ENCODE peak calls at places on chromosomes 2 and 18, in six cellular contexts. One of them, this sample, is unnamed.

GRCh38 chr2:190469770-190470169 is 61.6 kb downstream of the MFSD6 start:
- DNase-seq in ovary: no peak
- DNase-seq in progenitor cell of endocrine pancreas: no peak
- DNase-seq in foreskin keratinocyte: peak
- DNase-seq in GM12878: no peak
- DNase-seq in heart left ventricle: no peak
- DNase-seq in this sample: no peak

GRCh38 chr2:108965540-108966299 is 23.3 kb downstream of the EDAR start:
- DNase-seq in ovary: no peak
- DNase-seq in progenitor cell of endocrine pancreas: no peak
- DNase-seq in foreskin keratinocyte: no peak
- DNase-seq in GM12878: no peak
- DNase-seq in heart left ventricle: no peak
- DNase-seq in this sample: no peak

GRCh38 chr2:165898381-165898780 is 55.2 kb downstream of the TTC21B start:
- DNase-seq in foreskin keratinocyte: peak
- DNase-seq in progenitor cell of endocrine pancreas: no peak
- DNase-seq in heart left ventricle: no peak
- DNase-seq in GM12878: no peak
- DNase-seq in ovary: no peak
- DNase-seq in this sample: no peak

GRCh38 chr2:168736636-168737424 is 65.6 kb upstream of the NOSTRIN start:
- DNase-seq in GM12878: no peak
- DNase-seq in heart left ventricle: no peak
- DNase-seq in progenitor cell of endocrine pancreas: no peak
- DNase-seq in ovary: no peak
- DNase-seq in foreskin keratinocyte: no peak
- DNase-seq in this sample: no peak

GRCh38 chr2:61853086-61853847 is 593 bp downstream of the FAM161A start:
- DNase-seq in heart left ventricle: no peak
- DNase-seq in progenitor cell of endocrine pancreas: no peak
- DNase-seq in foreskin keratinocyte: peak
- DNase-seq in ovary: no peak
- DNase-seq in GM12878: no peak
- DNase-seq in this sample: no peak

GRCh38 chr2:238955648-238956531 is 108.0 kb downstream of the TWIST2 start:
- DNase-seq in progenitor cell of endocrine pancreas: no peak
- DNase-seq in GM12878: no peak
- DNase-seq in ovary: no peak
- DNase-seq in foreskin keratinocyte: no peak
- DNase-seq in heart left ventricle: no peak
- DNase-seq in this sample: no peak

GRCh38 chr2:97761192-97761591 is 47.8 kb downstream of the ZAP70 start:
- DNase-seq in foreskin keratinocyte: no peak
- DNase-seq in progenitor cell of endocrine pancreas: no peak
- DNase-seq in ovary: no peak
- DNase-seq in heart left ventricle: no peak
- DNase-seq in GM12878: no peak
- DNase-seq in this sample: no peak

GRCh38 chr2:190179754-190180312 is 117.3 kb upstream of the MSTN start:
- DNase-seq in foreskin keratinocyte: no peak
- DNase-seq in heart left ventricle: no peak
- DNase-seq in progenitor cell of endocrine pancreas: no peak
- DNase-seq in GM12878: no peak
- DNase-seq in ovary: no peak
- DNase-seq in this sample: no peak

GRCh38 chr18:21191596-21192307 is 50.3 kb upstream of the GREB1L start:
- DNase-seq in ovary: no peak
- DNase-seq in heart left ventricle: peak
- DNase-seq in progenitor cell of endocrine pancreas: peak
- DNase-seq in GM12878: no peak
- DNase-seq in foreskin keratinocyte: peak
- DNase-seq in this sample: no peak

GRCh38 chr2:229050063-229050635 is 220.9 kb downstream of the PID1 start:
- DNase-seq in ovary: no peak
- DNase-seq in foreskin keratinocyte: no peak
- DNase-seq in heart left ventricle: no peak
- DNase-seq in GM12878: no peak
- DNase-seq in progenitor cell of endocrine pancreas: no peak
- DNase-seq in this sample: no peak

GRCh38 chr2:211103989-211104388 is 547.6 kb downstream of the CPS1 start:
- DNase-seq in heart left ventricle: no peak
- DNase-seq in foreskin keratinocyte: no peak
- DNase-seq in progenitor cell of endocrine pancreas: no peak
- DNase-seq in GM12878: no peak
- DNase-seq in ovary: no peak
- DNase-seq in this sample: no peak

GRCh38 chr18:73980289-73980979 is 167.2 kb downstream of the FBXO15 start:
- DNase-seq in ovary: no peak
- DNase-seq in progenitor cell of endocrine pancreas: no peak
- DNase-seq in foreskin keratinocyte: no peak
- DNase-seq in GM12878: no peak
- DNase-seq in heart left ventricle: no peak
- DNase-seq in this sample: no peak

GRCh38 chr2:168277276-168277675 is 29.9 kb upstream of the STK39 start:
- DNase-seq in progenitor cell of endocrine pancreas: no peak
- DNase-seq in GM12878: no peak
- DNase-seq in foreskin keratinocyte: no peak
- DNase-seq in ovary: no peak
- DNase-seq in heart left ventricle: no peak
- DNase-seq in this sample: no peak

DNA sequence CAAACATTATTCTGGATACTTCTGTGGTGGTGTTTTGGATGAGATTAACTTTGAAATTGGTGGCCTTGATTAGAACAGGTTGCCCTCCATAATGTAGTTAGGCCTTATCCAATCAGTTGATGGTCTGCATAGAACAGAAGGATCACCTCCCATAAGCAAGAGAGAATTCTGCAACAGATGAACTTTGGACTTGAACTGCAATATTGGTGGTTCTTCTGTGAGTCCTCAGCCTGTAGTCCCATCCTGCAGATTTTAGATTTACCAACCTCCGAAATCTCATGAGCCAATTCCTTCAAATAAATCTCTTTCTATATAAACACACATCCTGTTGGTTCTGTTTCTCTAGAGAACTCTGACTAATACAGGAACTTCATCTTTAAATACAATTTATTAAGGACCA is 81.9 kb downstream of the IRS1 start:
- DNase-seq in progenitor cell of endocrine pancreas: no peak
- DNase-seq in foreskin keratinocyte: no peak
- DNase-seq in heart left ventricle: no peak
- DNase-seq in ovary: no peak
- DNase-seq in GM12878: no peak
- DNase-seq in this sample: no peak
- TF ChIP-seq CTCF in progenitor cell of endocrine pancreas: no peak
- TF ChIP-seq CTCF in foreskin keratinocyte: no peak
- TF ChIP-seq CTCF in heart left ventricle: no peak
- TF ChIP-seq CTCF in ovary: no peak
- TF ChIP-seq CTCF in GM12878: no peak
- TF ChIP-seq CTCF in this sample: no peak

GRCh38 chr2:75465317-75465998 is 95.3 kb downstream of the EVA1A start:
- DNase-seq in progenitor cell of endocrine pancreas: no peak
- DNase-seq in foreskin keratinocyte: no peak
- DNase-seq in GM12878: no peak
- DNase-seq in ovary: no peak
- DNase-seq in heart left ventricle: no peak
- DNase-seq in this sample: no peak
- TF ChIP-seq CTCF in progenitor cell of endocrine pancreas: peak
- TF ChIP-seq CTCF in foreskin keratinocyte: peak
- TF ChIP-seq CTCF in GM12878: peak
- TF ChIP-seq CTCF in ovary: no peak
- TF ChIP-seq CTCF in heart left ventricle: peak
- TF ChIP-seq CTCF in this sample: no peak

DNA sequence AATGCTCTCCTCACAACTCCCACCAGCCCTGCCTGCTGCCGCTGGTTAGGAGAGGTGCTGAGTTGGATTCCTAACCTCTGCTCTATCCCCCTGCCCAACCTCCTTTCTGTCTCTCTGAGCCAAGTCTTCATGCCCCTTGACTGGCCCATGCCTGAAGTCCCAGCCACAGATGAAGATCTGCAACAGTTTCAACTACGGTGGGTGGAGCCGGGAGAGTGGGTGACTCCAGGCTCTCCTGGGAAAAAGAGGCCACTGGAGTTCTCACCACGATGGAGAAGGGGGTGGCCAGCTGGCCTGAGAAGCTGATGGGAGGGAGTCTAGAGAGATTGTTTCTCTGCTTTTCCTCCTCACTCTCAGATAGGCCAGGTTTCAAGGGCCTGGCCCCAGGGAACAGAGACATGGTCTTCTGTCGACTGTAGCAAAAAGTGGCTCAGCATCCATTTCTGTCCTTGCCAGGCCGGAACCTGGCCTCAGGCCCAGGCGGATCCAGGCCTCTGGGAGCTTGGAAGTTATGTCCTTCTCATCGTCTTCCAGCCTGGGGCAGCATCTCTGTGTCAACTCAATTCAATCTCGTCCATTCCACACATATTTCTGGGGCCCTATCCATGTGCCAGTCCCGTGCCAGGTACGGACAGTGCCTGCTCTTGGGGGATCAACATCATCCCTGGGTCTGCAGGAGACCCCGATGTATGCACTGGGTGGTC is 75.3 kb downstream of the INHBB start:
- DNase-seq in progenitor cell of endocrine pancreas: no peak
- DNase-seq in foreskin keratinocyte: no peak
- DNase-seq in heart left ventricle: no peak
- DNase-seq in GM12878: no peak
- DNase-seq in ovary: no peak
- DNase-seq in this sample: no peak
- TF ChIP-seq CTCF in progenitor cell of endocrine pancreas: no peak
- TF ChIP-seq CTCF in foreskin keratinocyte: no peak
- TF ChIP-seq CTCF in heart left ventricle: no peak
- TF ChIP-seq CTCF in GM12878: no peak
- TF ChIP-seq CTCF in ovary: no peak
- TF ChIP-seq CTCF in this sample: no peak

DNA sequence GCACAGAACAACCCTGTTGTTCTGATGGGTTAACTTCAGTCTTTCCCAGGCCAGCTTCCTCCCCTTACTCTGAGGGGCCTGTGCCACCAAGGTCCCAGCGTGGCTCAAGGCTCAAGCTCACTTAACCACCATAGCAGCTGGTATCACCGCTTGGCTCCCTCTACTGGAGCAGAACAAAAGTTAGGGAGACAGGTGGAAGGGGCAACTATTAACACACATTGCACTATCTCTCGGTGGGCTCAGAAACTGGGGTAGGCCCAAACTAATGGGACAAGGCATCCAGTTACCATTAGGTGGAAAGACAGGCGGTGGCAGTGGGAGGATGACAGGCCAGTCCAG is 88.7 kb upstream of the ATL2 start:
- DNase-seq in progenitor cell of endocrine pancreas: no peak
- DNase-seq in GM12878: no peak
- DNase-seq in heart left ventricle: no peak
- DNase-seq in foreskin keratinocyte: no peak
- DNase-seq in ovary: no peak
- DNase-seq in this sample: no peak
- TF ChIP-seq CTCF in progenitor cell of endocrine pancreas: peak
- TF ChIP-seq CTCF in GM12878: peak
- TF ChIP-seq CTCF in heart left ventricle: peak
- TF ChIP-seq CTCF in foreskin keratinocyte: peak
- TF ChIP-seq CTCF in ovary: no peak
- TF ChIP-seq CTCF in this sample: peak

DNA sequence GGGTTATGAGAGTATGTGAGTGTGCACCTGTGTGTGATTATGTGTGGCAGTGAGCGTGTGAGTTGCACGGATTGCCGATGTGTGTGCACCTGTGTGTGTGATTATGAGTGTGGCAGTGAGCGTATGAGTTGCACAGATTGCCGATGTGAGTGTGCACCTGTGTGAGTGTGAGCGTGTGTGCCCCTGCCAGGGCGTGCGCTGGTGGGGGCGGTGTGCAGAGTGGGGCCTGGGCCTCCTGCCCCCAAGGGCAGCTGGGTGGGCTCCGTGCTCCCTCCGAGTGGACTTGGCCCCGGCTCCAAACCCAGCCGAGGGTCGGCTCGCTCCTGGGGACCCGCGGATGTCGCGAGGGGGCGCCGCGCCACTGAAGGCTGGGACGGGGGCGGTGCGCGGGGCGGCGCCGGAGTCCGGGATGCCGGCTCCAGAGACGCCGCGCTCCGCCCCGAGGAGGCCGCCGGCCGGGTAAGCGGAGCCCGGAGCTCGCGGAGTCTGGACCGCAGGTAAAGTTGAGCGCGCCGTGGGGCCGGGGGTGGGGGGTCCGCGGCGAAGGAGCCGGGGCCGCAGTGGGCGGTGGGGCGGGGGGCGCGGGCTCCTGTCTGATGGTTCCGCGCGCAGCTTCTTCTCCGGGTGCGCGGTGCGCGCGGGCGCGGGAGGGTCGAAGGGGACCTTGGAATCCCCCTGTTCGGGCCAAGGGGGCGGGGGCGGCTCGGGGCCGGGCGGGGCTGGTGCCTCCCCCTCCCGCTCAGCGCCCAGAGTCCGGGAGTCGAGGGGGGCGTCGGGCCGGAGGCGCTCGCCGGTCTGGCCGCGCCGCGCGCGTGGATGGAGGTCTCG is at the start of gene KCNG2:
- DNase-seq in foreskin keratinocyte: no peak
- DNase-seq in ovary: no peak
- DNase-seq in GM12878: no peak
- DNase-seq in progenitor cell of endocrine pancreas: no peak
- DNase-seq in heart left ventricle: peak
- DNase-seq in this sample: peak
- TF ChIP-seq CTCF in foreskin keratinocyte: peak
- TF ChIP-seq CTCF in ovary: no peak
- TF ChIP-seq CTCF in GM12878: peak
- TF ChIP-seq CTCF in progenitor cell of endocrine pancreas: peak
- TF ChIP-seq CTCF in heart left ventricle: peak
- TF ChIP-seq CTCF in this sample: peak

GRCh38 chr18:59056706-59057492 is 82.8 kb upstream of the SEC11C start:
- DNase-seq in ovary: peak
- DNase-seq in heart left ventricle: peak
- DNase-seq in GM12878: no peak
- DNase-seq in progenitor cell of endocrine pancreas: peak
- DNase-seq in foreskin keratinocyte: no peak
- DNase-seq in this sample: peak

GRCh38 chr18:59057969-59058368 is 81.7 kb upstream of the SEC11C start:
- DNase-seq in progenitor cell of endocrine pancreas: no peak
- DNase-seq in heart left ventricle: no peak
- DNase-seq in foreskin keratinocyte: no peak
- DNase-seq in ovary: no peak
- DNase-seq in GM12878: no peak
- DNase-seq in this sample: no peak

GRCh38 chr18:59055345-59056032 is 84.2 kb upstream of the SEC11C start:
- DNase-seq in GM12878: no peak
- DNase-seq in ovary: no peak
- DNase-seq in foreskin keratinocyte: no peak
- DNase-seq in progenitor cell of endocrine pancreas: no peak
- DNase-seq in heart left ventricle: no peak
- DNase-seq in this sample: no peak

GRCh38 chr18:59059140-59059539 is 80.5 kb upstream of the SEC11C start:
- DNase-seq in GM12878: no peak
- DNase-seq in foreskin keratinocyte: no peak
- DNase-seq in progenitor cell of endocrine pancreas: no peak
- DNase-seq in ovary: no peak
- DNase-seq in heart left ventricle: no peak
- DNase-seq in this sample: no peak

GRCh38 chr18:59057493-59057795 is 82.2 kb upstream of the SEC11C start:
- DNase-seq in heart left ventricle: no peak
- DNase-seq in foreskin keratinocyte: no peak
- DNase-seq in ovary: no peak
- DNase-seq in progenitor cell of endocrine pancreas: no peak
- DNase-seq in GM12878: no peak
- DNase-seq in this sample: no peak
- TF ChIP-seq CTCF in heart left ventricle: no peak
- TF ChIP-seq CTCF in foreskin keratinocyte: no peak
- TF ChIP-seq CTCF in ovary: no peak
- TF ChIP-seq CTCF in progenitor cell of endocrine pancreas: no peak
- TF ChIP-seq CTCF in GM12878: no peak
- TF ChIP-seq CTCF in this sample: no peak